ENCODE peak calls at places on chromosomes 7 and 10, in seven cellular contexts. One of them, this sample, is unnamed.
A peak's percentile ranks its signal among the peaks of the same experiment; 100 is the strongest.

GRCh38 chr7:14195079-14195478 is 205.6 kb upstream of the ETV1 start:
- DNase-seq in Panc1: no peak
- DNase-seq in astrocyte of the spinal cord: no peak
- DNase-seq in CD8-positive, alpha-beta T cell: no peak
- DNase-seq in H7: no peak
- DNase-seq in transverse colon: no peak
- DNase-seq in A549: no peak
- DNase-seq in this sample: peak; percentile 6

GRCh38 chr7:83655951-83656556 is 7.1 kb upstream of the SEMA3E start:
- DNase-seq in CD8-positive, alpha-beta T cell: no peak
- DNase-seq in H7: peak; percentile 26
- DNase-seq in Panc1: peak; percentile 72
- DNase-seq in transverse colon: peak; percentile 16
- DNase-seq in A549: peak; percentile 13
- DNase-seq in astrocyte of the spinal cord: peak; percentile 64
- DNase-seq in this sample: peak; percentile 65

GRCh38 chr10:22427890-22428571 is 82.7 kb downstream of the SPAG6 start:
- DNase-seq in Panc1: no peak
- DNase-seq in H7: no peak
- DNase-seq in A549: peak; percentile 52
- DNase-seq in astrocyte of the spinal cord: peak; percentile 88
- DNase-seq in transverse colon: no peak
- DNase-seq in CD8-positive, alpha-beta T cell: no peak
- DNase-seq in this sample: no peak

GRCh38 chr10:58158806-58159205 is 108.9 kb downstream of the IPMK start:
- DNase-seq in A549: no peak
- DNase-seq in CD8-positive, alpha-beta T cell: no peak
- DNase-seq in astrocyte of the spinal cord: peak; percentile 60
- DNase-seq in transverse colon: no peak
- DNase-seq in H7: no peak
- DNase-seq in Panc1: no peak
- DNase-seq in this sample: no peak

GRCh38 chr10:6208781-6209235 is 6.1 kb downstream of the PFKFB3 start:
- DNase-seq in A549: no peak
- DNase-seq in astrocyte of the spinal cord: no peak
- DNase-seq in CD8-positive, alpha-beta T cell: no peak
- DNase-seq in Panc1: no peak
- DNase-seq in transverse colon: no peak
- DNase-seq in H7: no peak
- DNase-seq in this sample: no peak

GRCh38 chr10:44426247-44427034 is 41.5 kb upstream of the CXCL12 start:
- DNase-seq in transverse colon: no peak
- DNase-seq in astrocyte of the spinal cord: no peak
- DNase-seq in Panc1: no peak
- DNase-seq in A549: no peak
- DNase-seq in CD8-positive, alpha-beta T cell: no peak
- DNase-seq in H7: no peak
- DNase-seq in this sample: no peak

GRCh38 chr7:132646064-132646463 is 69.8 kb upstream of the PLXNA4 start:
- DNase-seq in Panc1: no peak
- DNase-seq in CD8-positive, alpha-beta T cell: no peak
- DNase-seq in A549: no peak
- DNase-seq in astrocyte of the spinal cord: no peak
- DNase-seq in H7: no peak
- DNase-seq in transverse colon: no peak
- DNase-seq in this sample: peak; percentile 49

GRCh38 chr7:134905375-134905774 is 80.9 kb upstream of the AGBL3 start:
- DNase-seq in CD8-positive, alpha-beta T cell: no peak
- DNase-seq in astrocyte of the spinal cord: peak; percentile 91
- DNase-seq in transverse colon: peak; percentile 39
- DNase-seq in Panc1: no peak
- DNase-seq in A549: no peak
- DNase-seq in H7: no peak
- DNase-seq in this sample: no peak

GRCh38 chr7:40918701-40919271 is 784.0 kb downstream of the SUGCT start:
- DNase-seq in CD8-positive, alpha-beta T cell: no peak
- DNase-seq in Panc1: peak; percentile 4
- DNase-seq in transverse colon: no peak
- DNase-seq in H7: no peak
- DNase-seq in A549: no peak
- DNase-seq in astrocyte of the spinal cord: peak; percentile 79
- DNase-seq in this sample: no peak

GRCh38 chr10:68434657-68435056 is 27.6 kb upstream of the RUFY2 start:
- DNase-seq in Panc1: no peak
- DNase-seq in transverse colon: no peak
- DNase-seq in H7: no peak
- DNase-seq in CD8-positive, alpha-beta T cell: no peak
- DNase-seq in astrocyte of the spinal cord: no peak
- DNase-seq in A549: no peak
- DNase-seq in this sample: no peak

GRCh38 chr7:105122619-105123018 is 108.6 kb downstream of the KMT2E start:
- DNase-seq in H7: no peak
- DNase-seq in transverse colon: no peak
- DNase-seq in astrocyte of the spinal cord: no peak
- DNase-seq in A549: no peak
- DNase-seq in Panc1: no peak
- DNase-seq in CD8-positive, alpha-beta T cell: no peak
- DNase-seq in this sample: no peak

GRCh38 chr10:61779950-61780659 is 117.4 kb downstream of the CABCOCO1 start:
- DNase-seq in H7: no peak
- DNase-seq in Panc1: no peak
- DNase-seq in A549: no peak
- DNase-seq in transverse colon: peak; percentile 27
- DNase-seq in astrocyte of the spinal cord: peak; percentile 90
- DNase-seq in CD8-positive, alpha-beta T cell: no peak
- DNase-seq in this sample: peak; percentile 59

GRCh38 chr7:8625612-8626011 is 192.2 kb downstream of the NXPH1 start:
- DNase-seq in astrocyte of the spinal cord: no peak
- DNase-seq in CD8-positive, alpha-beta T cell: no peak
- DNase-seq in transverse colon: no peak
- DNase-seq in Panc1: no peak
- DNase-seq in H7: no peak
- DNase-seq in A549: no peak
- DNase-seq in this sample: no peak

GRCh38 chr10:27383595-27384542 is 120.2 kb upstream of the RAB18 start:
- DNase-seq in A549: peak; percentile 13
- DNase-seq in CD8-positive, alpha-beta T cell: no peak
- DNase-seq in transverse colon: no peak
- DNase-seq in Panc1: peak; percentile 58
- DNase-seq in H7: no peak
- DNase-seq in astrocyte of the spinal cord: peak; percentile 5
- DNase-seq in this sample: peak; percentile 6

GRCh38 chr10:12844796-12845524 is 156.6 kb downstream of the CCDC3 start:
- DNase-seq in astrocyte of the spinal cord: peak; percentile 90
- DNase-seq in CD8-positive, alpha-beta T cell: no peak
- DNase-seq in H7: no peak
- DNase-seq in transverse colon: no peak
- DNase-seq in A549: peak; percentile 45
- DNase-seq in Panc1: peak; percentile 25
- DNase-seq in this sample: peak; percentile 34

GRCh38 chr10:80552151-80552646 is 14.5 kb downstream of the SH2D4B start:
- DNase-seq in H7: peak; percentile 67
- DNase-seq in astrocyte of the spinal cord: no peak
- DNase-seq in CD8-positive, alpha-beta T cell: no peak
- DNase-seq in Panc1: no peak
- DNase-seq in A549: no peak
- DNase-seq in transverse colon: peak; percentile 66
- DNase-seq in this sample: peak; percentile 40

GRCh38 chr7:53151496-53151895 is 116.1 kb downstream of the POM121L12 start:
- DNase-seq in transverse colon: no peak
- DNase-seq in H7: no peak
- DNase-seq in Panc1: no peak
- DNase-seq in astrocyte of the spinal cord: no peak
- DNase-seq in A549: no peak
- DNase-seq in CD8-positive, alpha-beta T cell: no peak
- DNase-seq in this sample: peak; percentile 7

GRCh38 chr10:101293007-101293723 is 60.8 kb upstream of the BTRC start:
- DNase-seq in transverse colon: no peak
- DNase-seq in A549: no peak
- DNase-seq in CD8-positive, alpha-beta T cell: no peak
- DNase-seq in astrocyte of the spinal cord: no peak
- DNase-seq in Panc1: no peak
- DNase-seq in H7: peak; percentile 69
- DNase-seq in this sample: peak; percentile 62

GRCh38 chr7:149284850-149285580 is 23.0 kb downstream of the ZNF783 start:
- DNase-seq in H7: peak; percentile 100
- DNase-seq in A549: peak; percentile 93
- DNase-seq in CD8-positive, alpha-beta T cell: peak; percentile 97
- DNase-seq in astrocyte of the spinal cord: peak; percentile 87
- DNase-seq in transverse colon: peak; percentile 99
- DNase-seq in Panc1: peak; percentile 75
- DNase-seq in this sample: peak; percentile 94

GRCh38 chr7:54841772-54842707 is 83.0 kb upstream of the SEC61G start:
- DNase-seq in astrocyte of the spinal cord: peak; percentile 91
- DNase-seq in CD8-positive, alpha-beta T cell: no peak
- DNase-seq in H7: peak; percentile 24
- DNase-seq in Panc1: no peak
- DNase-seq in A549: no peak
- DNase-seq in transverse colon: peak; percentile 17
- DNase-seq in this sample: peak; percentile 40

GRCh38 chr10:48493083-48493871 is 111.6 kb downstream of the ARHGAP22 start:
- DNase-seq in Panc1: no peak
- DNase-seq in CD8-positive, alpha-beta T cell: no peak
- DNase-seq in transverse colon: no peak
- DNase-seq in H7: peak; percentile 14
- DNase-seq in astrocyte of the spinal cord: no peak
- DNase-seq in A549: no peak
- DNase-seq in this sample: no peak

GRCh38 chr7:155815332-155816191 is 3.3 kb upstream of the SHH start:
- DNase-seq in A549: peak; percentile 81
- DNase-seq in H7: peak; percentile 96
- DNase-seq in transverse colon: peak; percentile 63
- DNase-seq in astrocyte of the spinal cord: peak; percentile 33
- DNase-seq in Panc1: no peak
- DNase-seq in CD8-positive, alpha-beta T cell: peak; percentile 46
- DNase-seq in this sample: peak; percentile 71

GRCh38 chr7:100198266-100198665 is 20.5 kb downstream of the STAG3 start:
- DNase-seq in Panc1: no peak
- DNase-seq in transverse colon: no peak
- DNase-seq in H7: no peak
- DNase-seq in astrocyte of the spinal cord: no peak
- DNase-seq in CD8-positive, alpha-beta T cell: no peak
- DNase-seq in A549: no peak
- DNase-seq in this sample: no peak

GRCh38 chr10:11272915-11273389 is 255.3 kb downstream of the CELF2 start:
- DNase-seq in transverse colon: no peak
- DNase-seq in H7: no peak
- DNase-seq in CD8-positive, alpha-beta T cell: no peak
- DNase-seq in astrocyte of the spinal cord: no peak
- DNase-seq in A549: no peak
- DNase-seq in Panc1: no peak
- DNase-seq in this sample: no peak

GRCh38 chr7:44515595-44516268 is 25.3 kb upstream of the NUDCD3 start:
- DNase-seq in astrocyte of the spinal cord: no peak
- DNase-seq in transverse colon: no peak
- DNase-seq in Panc1: no peak
- DNase-seq in CD8-positive, alpha-beta T cell: no peak
- DNase-seq in H7: no peak
- DNase-seq in A549: no peak
- DNase-seq in this sample: no peak

GRCh38 chr10:97292862-97293198 is 393 bp upstream of the ARHGAP19 start:
- DNase-seq in astrocyte of the spinal cord: no peak
- DNase-seq in H7: no peak
- DNase-seq in CD8-positive, alpha-beta T cell: no peak
- DNase-seq in A549: no peak
- DNase-seq in Panc1: no peak
- DNase-seq in transverse colon: no peak
- DNase-seq in this sample: no peak
- H3K4me3 ChIP-seq in astrocyte of the spinal cord: no peak overlapping the region
- H3K4me3 ChIP-seq in H7: no peak overlapping the region
- H3K4me3 ChIP-seq in CD8-positive, alpha-beta T cell: no peak overlapping the region
- H3K4me3 ChIP-seq in A549: no peak overlapping the region
- H3K4me3 ChIP-seq in Panc1: no peak overlapping the region
- H3K4me3 ChIP-seq in transverse colon: no peak overlapping the region
- H3K4me3 ChIP-seq in this sample: no peak overlapping the region

DNA sequence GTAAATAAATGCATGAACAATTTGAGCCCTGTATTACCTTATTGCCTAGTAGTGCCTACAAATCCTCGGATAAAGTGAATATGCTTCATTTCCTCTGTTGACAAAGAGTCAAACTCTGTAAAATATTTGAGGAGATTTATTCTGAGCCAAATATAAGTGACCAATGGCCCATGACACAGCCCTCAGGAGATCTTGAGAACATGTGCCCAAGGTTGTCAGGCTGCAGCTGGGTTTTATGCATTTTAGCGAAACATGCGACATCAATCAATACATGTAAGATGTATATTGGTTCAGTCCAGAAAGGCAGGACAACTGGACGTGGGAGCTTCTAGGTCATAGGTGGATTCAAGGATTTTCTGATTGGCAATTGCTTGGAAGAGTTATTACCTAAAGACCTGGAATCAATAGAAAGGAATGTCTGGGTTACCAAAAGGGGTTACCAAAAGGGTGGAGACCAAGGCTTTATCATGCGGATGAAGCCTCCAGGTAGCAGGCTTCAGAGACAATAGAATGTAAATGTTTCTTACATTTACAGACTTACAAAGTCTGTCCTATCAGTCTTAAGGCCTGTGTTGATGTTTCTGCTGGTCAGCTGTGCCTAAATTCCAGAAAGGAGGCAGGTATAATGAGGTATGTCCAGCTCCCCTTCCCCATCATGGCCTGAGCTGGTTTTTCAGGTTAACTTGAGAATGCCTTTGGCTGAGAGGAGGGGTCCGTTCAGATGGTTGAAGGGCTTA is 220.1 kb upstream of the FZD1 start:
- DNase-seq in transverse colon: no peak
- DNase-seq in CD8-positive, alpha-beta T cell: no peak
- DNase-seq in A549: no peak
- DNase-seq in astrocyte of the spinal cord: no peak
- DNase-seq in Panc1: no peak
- DNase-seq in H7: peak; percentile 35
- DNase-seq in this sample: no peak
- H3K4me3 ChIP-seq in transverse colon: no peak overlapping the region
- H3K4me3 ChIP-seq in CD8-positive, alpha-beta T cell: no peak overlapping the region
- H3K4me3 ChIP-seq in A549: no peak overlapping the region
- H3K4me3 ChIP-seq in astrocyte of the spinal cord: no peak overlapping the region
- H3K4me3 ChIP-seq in Panc1: no peak overlapping the region
- H3K4me3 ChIP-seq in H7: no peak overlapping the region
- H3K4me3 ChIP-seq in this sample: no peak overlapping the region

DNA sequence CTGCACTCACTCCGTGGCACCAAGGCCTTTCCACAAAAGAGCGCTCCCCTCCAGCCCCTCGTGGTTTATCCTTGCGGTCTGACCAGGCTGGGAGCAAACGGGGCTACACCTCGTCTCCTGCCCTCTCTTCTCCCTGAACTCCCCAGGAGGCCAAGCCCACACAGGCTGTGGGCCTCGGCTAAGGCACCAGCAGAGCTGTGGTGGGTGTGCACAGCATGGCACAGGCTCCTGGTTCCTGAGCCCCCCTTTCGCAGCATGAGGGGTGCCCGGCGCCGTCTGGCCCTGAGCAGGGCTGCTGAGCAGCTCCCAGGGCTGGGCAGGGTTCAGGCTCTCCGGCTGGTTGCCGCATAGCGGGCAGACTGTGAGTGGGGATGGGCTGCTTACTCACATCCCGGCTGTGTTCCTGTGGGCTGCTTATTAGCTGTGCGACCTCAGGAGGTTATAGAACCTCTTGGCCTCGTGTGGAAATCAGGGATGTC is 90.4 kb downstream of the ZMIZ1 start:
- DNase-seq in A549: no peak
- DNase-seq in Panc1: no peak
- DNase-seq in H7: no peak
- DNase-seq in transverse colon: no peak
- DNase-seq in astrocyte of the spinal cord: peak; percentile 87
- DNase-seq in CD8-positive, alpha-beta T cell: no peak
- DNase-seq in this sample: no peak
- H3K4me3 ChIP-seq in A549: no peak overlapping the region
- H3K4me3 ChIP-seq in Panc1: no peak overlapping the region
- H3K4me3 ChIP-seq in H7: no peak overlapping the region
- H3K4me3 ChIP-seq in transverse colon: no peak overlapping the region
- H3K4me3 ChIP-seq in astrocyte of the spinal cord: no peak overlapping the region
- H3K4me3 ChIP-seq in CD8-positive, alpha-beta T cell: no peak overlapping the region
- H3K4me3 ChIP-seq in this sample: no peak overlapping the region

GRCh38 chr10:72105675-72106074 is 17.3 kb upstream of the SPOCK2 start:
- DNase-seq in transverse colon: no peak
- DNase-seq in CD8-positive, alpha-beta T cell: no peak
- DNase-seq in H7: no peak
- DNase-seq in Panc1: no peak
- DNase-seq in A549: no peak
- DNase-seq in astrocyte of the spinal cord: no peak
- DNase-seq in this sample: no peak
- H3K4me3 ChIP-seq in transverse colon: no peak overlapping the region
- H3K4me3 ChIP-seq in CD8-positive, alpha-beta T cell: no peak overlapping the region
- H3K4me3 ChIP-seq in H7: no peak overlapping the region
- H3K4me3 ChIP-seq in Panc1: no peak overlapping the region
- H3K4me3 ChIP-seq in A549: no peak overlapping the region
- H3K4me3 ChIP-seq in astrocyte of the spinal cord: no peak overlapping the region
- H3K4me3 ChIP-seq in this sample: no peak overlapping the region

This sample was measured in mesendoderm.